ENCODE peak calls at places on chromosomes 1 and 21, in four cellular contexts. S, G, Q and W are unnamed samples.
A peak's percentile ranks its signal among the peaks of the same experiment; 100 is the strongest.

GRCh38 chr1:215487466-215487865 is 79.6 kb upstream of the KCTD3 start:
- DNase-seq in Q (no peak), S (no peak), G (no peak), W (no peak)

GRCh38 chr1:211527888-211528287 is 35.9 kb upstream of the RD3 start:
- DNase-seq in G (no peak), S (no peak), Q (no peak), W (no peak)

GRCh38 chr21:21029159-21029558 is 30.9 kb downstream of the NCAM2 start:
- DNase-seq in Q (peak; percentile 39), S (no peak), G (no peak), W (no peak)

GRCh38 chr1:69082312-69082711 is 485.4 kb upstream of the LRRC7 start:
- DNase-seq in G (no peak), S (no peak), Q (no peak), W (no peak)

GRCh38 chr1:24386241-24386640 is 27.3 kb downstream of the STPG1 start:
- DNase-seq in G (no peak), Q (no peak), S (no peak), W (no peak)

GRCh38 chr1:215719569-215719968 is 152.5 kb downstream of the KCTD3 start:
- DNase-seq in G (peak; percentile 67), Q (no peak), S (no peak), W (no peak)

GRCh38 chr1:98103617-98104284 is 182.9 kb upstream of the DPYD start:
- DNase-seq in S (no peak), G (no peak), Q (no peak), W (no peak)

GRCh38 chr1:178768423-178768822 is 43.4 kb downstream of the RALGPS2 start:
- DNase-seq in Q (no peak), S (no peak), G (no peak), W (no peak)

GRCh38 chr1:235093685-235094592 is 34.7 kb downstream of the TOMM20 start:
- DNase-seq in Q (no peak), S (peak; percentile 89), G (no peak), W (no peak)

GRCh38 chr21:25903599-25903998 is 168.8 kb downstream of the GABPA start:
- DNase-seq in S (no peak), Q (no peak), G (no peak), W (no peak)

GRCh38 chr21:45533731-45534571 is 8.3 kb downstream of the SLC19A1 start:
- DNase-seq in S (peak; percentile 66), G (no peak), Q (no peak), W (no peak)

GRCh38 chr1:63411081-63411480 is 43.7 kb downstream of the ALG6 start:
- DNase-seq in S (no peak), G (no peak), Q (no peak), W (no peak)

GRCh38 chr1:25562101-25562927 is 18.9 kb downstream of the LDLRAP1 start:
- DNase-seq in Q (no peak), G (no peak), S (no peak), W (no peak)

GRCh38 chr1:7105258-7105657 is 320.0 kb downstream of the CAMTA1 start:
- DNase-seq in Q (no peak), G (no peak), S (no peak), W (no peak)

GRCh38 chr1:100164702-100165101 is 13.4 kb downstream of the LRRC39 start:
- DNase-seq in S (no peak), G (no peak), Q (no peak), W (no peak)

GRCh38 chr1:230858918-230859819 is 9.2 kb downstream of the C1orf198 start:
- DNase-seq in Q (no peak), S (no peak), G (no peak), W (no peak)

GRCh38 chr21:46052703-46053651 is 44.9 kb upstream of the COL6A2 start:
- DNase-seq in G (peak; percentile 75), Q (no peak), S (no peak), W (no peak)

GRCh38 chr1:119582801-119583200 is 65.3 kb downstream of the ZNF697 start:
- DNase-seq in G (no peak), S (peak; percentile 54), Q (peak; percentile 13), W (no peak)

GRCh38 chr1:2801535-2802291 is at the start of gene TTC34:
- DNase-seq in S (peak; percentile 53), Q (no peak), G (no peak), W (no peak)

GRCh38 chr1:116966791-116967190 is 34.8 kb upstream of the CD101 start:
- DNase-seq in G (no peak), Q (no peak), S (no peak), W (no peak)

GRCh38 chr1:36323636-36324321 is at the start of gene EVA1B:
- DNase-seq in Q (no peak), G (no peak), S (peak; percentile 91), W (no peak)

GRCh38 chr1:230104395-230105244 is 37.6 kb downstream of the GALNT2 start:
- DNase-seq in S (peak; percentile 97), G (peak; percentile 99), Q (peak; percentile 99), W (peak; percentile 99)

GRCh38 chr1:214445846-214446614 is 105.4 kb downstream of the PTPN14 start:
- DNase-seq in S (no peak), G (peak; percentile 93), Q (no peak), W (no peak)

GRCh38 chr1:96979287-96979686 is 257.7 kb downstream of the PTBP2 start:
- DNase-seq in Q (no peak), G (no peak), S (no peak), W (no peak)

GRCh38 chr1:219385786-219386427 is 212.2 kb downstream of the LYPLAL1 start:
- DNase-seq in S (no peak), Q (peak; percentile 43), G (peak; percentile 28), W (no peak)

GRCh38 chr1:228163004-228163753 is 2.4 kb upstream of the IBA57 start:
- DNase-seq in S (peak; percentile 77), Q (no peak), G (no peak), W (no peak)

GRCh38 chr1:64569376-64569775 is 99.4 kb downstream of the CACHD1 start:
- DNase-seq in Q (no peak), S (no peak), G (no peak), W (no peak)

GRCh38 chr1:39635205-39635870 is 4.1 kb downstream of the HEYL start:
- DNase-seq in Q (no peak), G (no peak), S (peak; percentile 72), W (no peak)

GRCh38 chr21:16181024-16181423 is 451.2 kb downstream of the USP25 start:
- DNase-seq in G (no peak), Q (no peak), S (no peak), W (no peak)

GRCh38 chr1:25848531-25848930 is 10.7 kb downstream of the AUNIP start:
- DNase-seq in Q (peak; percentile 30), S (no peak), G (no peak), W (no peak)

GRCh38 chr1:5198328-5198727 is 543.9 kb downstream of the AJAP1 start:
- DNase-seq in Q (no peak), G (no peak), S (no peak), W (no peak)

GRCh38 chr1:10915594-10915993 is 96.9 kb upstream of the TARDBP start:
- DNase-seq in S (no peak), Q (no peak), G (no peak), W (no peak)

GRCh38 chr1:194045416-194045815 is 859.0 kb upstream of the B3GALT2 start:
- DNase-seq in Q (no peak), G (peak; percentile 34), S (no peak), W (no peak)

GRCh38 chr1:31568895-31569655 is 7.2 kb upstream of the TINAGL1 start:
- DNase-seq in Q (no peak), G (no peak), S (peak; percentile 85), W (no peak)

GRCh38 chr1:210264521-210265380 is 32.2 kb downstream of the SERTAD4 start:
- DNase-seq in S (no peak), G (no peak), Q (no peak), W (no peak)

GRCh38 chr1:97457446-97458089 is 463.3 kb downstream of the DPYD start:
- DNase-seq in S (no peak), Q (peak; percentile 46), G (no peak), W (peak; percentile 6)

GRCh38 chr1:228464487-228464983 is 22.6 kb upstream of the RNF187 start:
- DNase-seq in S (peak; percentile 75), Q (peak; percentile 48), G (no peak), W (no peak)

GRCh38 chr1:113278777-113279176 is 111.5 kb upstream of the MAGI3 start:
- DNase-seq in S (no peak), G (no peak), Q (no peak), W (no peak)

GRCh38 chr1:155929057-155929456 is 5.2 kb downstream of the KHDC4 start:
- DNase-seq in S (no peak), G (no peak), Q (no peak), W (no peak)

GRCh38 chr1:182229907-182230522 is 161.6 kb downstream of the GLUL start:
- DNase-seq in Q (no peak), G (no peak), S (no peak), W (no peak)